ENCODE peak calls at places on chromosome 11, in nine cellular contexts. T is IMR-90; N is A172; H is kidney; V is activated naive CD4-positive, alpha-beta T cell treated with anti-CD3 and anti-CD28 coated beads, Interleukin-2, amount 10 ng/mL, durations not matched to agents 7 days and 5 days; C is iris pigment epithelial cell; S is DMS153; X is heart right ventricle; Q is stimulated activated CD4-positive, alpha-beta T cell treated with anti-CD3 and anti-CD28 coated beads, TNF-alpha, amount 100 ng/mL, for 1 hour. D is an unnamed sample.

GRCh38 chr11:71252782-71253730 is 679 bp upstream of the SHANK2 start:
- DNase-seq in T (peak; percentile 68), N (no peak), H (no peak), V (no peak), C (peak; percentile 48), S (no peak), X (no peak), Q (no peak), D (no peak)

GRCh38 chr11:11349870-11350325 is 3.2 kb downstream of the CSNK2A3 start:
- DNase-seq in T (peak; percentile 90), N (peak; percentile 84), H (no peak), V (no peak), C (peak; percentile 32), S (no peak), X (peak; percentile 47), Q (no peak), D (peak; percentile 62)

GRCh38 chr11:125072210-125072960 is 9.3 kb downstream of the SLC37A2 start:
- DNase-seq in T (no peak), N (no peak), H (no peak), V (no peak), C (no peak), S (no peak), X (no peak), Q (no peak), D (no peak)

GRCh38 chr11:27433742-27434141 is 38.8 kb downstream of the LGR4 start:
- DNase-seq in T (no peak), N (no peak), H (no peak), V (no peak), C (no peak), S (no peak), X (no peak), Q (no peak), D (no peak)

GRCh38 chr11:82858556-82859091 is 41.6 kb downstream of the PRCP start:
- DNase-seq in T (peak; percentile 71), N (peak; percentile 85), H (no peak), V (no peak), C (peak; percentile 73), S (no peak), X (no peak), Q (no peak), D (peak; percentile 8)

GRCh38 chr11:60915250-60915914 is 1.4 kb downstream of the TMEM109 start:
- DNase-seq in T (peak; percentile 50), N (peak; percentile 75), H (peak; percentile 90), V (peak; percentile 88), C (peak; percentile 52), S (no peak), X (peak; percentile 57), Q (peak; percentile 36), D (peak; percentile 70)

GRCh38 chr11:34261820-34262219 is 96.0 kb downstream of the ABTB2 start:
- DNase-seq in T (no peak), N (no peak), H (no peak), V (no peak), C (no peak), S (no peak), X (no peak), Q (no peak), D (no peak)

GRCh38 chr11:7639643-7640025 is 33.7 kb downstream of the CYB5R2 start:
- DNase-seq in T (no peak), N (no peak), H (peak; percentile 57), V (no peak), C (no peak), S (peak; percentile 28), X (no peak), Q (no peak), D (no peak)

GRCh38 chr11:17542249-17542648 is 2.0 kb downstream of the USH1C start:
- DNase-seq in T (no peak), N (no peak), H (no peak), V (no peak), C (no peak), S (no peak), X (no peak), Q (no peak), D (no peak)

GRCh38 chr11:47591764-47592163 is 2.4 kb downstream of the C1QTNF4 start:
- DNase-seq in T (no peak), N (no peak), H (no peak), V (no peak), C (no peak), S (no peak), X (no peak), Q (no peak), D (no peak)

GRCh38 chr11:116791002-116791812 is 472 bp downstream of the APOA5 start:
- DNase-seq in T (peak; percentile 55), N (no peak), H (peak; percentile 87), V (peak; percentile 85), C (peak; percentile 42), S (peak; percentile 34), X (peak; percentile 79), Q (peak; percentile 56), D (peak; percentile 29)

GRCh38 chr11:65623852-65624616 is 8.5 kb downstream of the PCNX3 start:
- DNase-seq in T (no peak), N (no peak), H (no peak), V (no peak), C (no peak), S (no peak), X (no peak), Q (no peak), D (no peak)

GRCh38 chr11:100980156-100980555 is 149.5 kb downstream of the PGR start:
- DNase-seq in T (peak; percentile 13), N (no peak), H (no peak), V (no peak), C (peak; percentile 17), S (no peak), X (no peak), Q (no peak), D (peak; percentile 8)

GRCh38 chr11:96002754-96003290 is 78.9 kb upstream of the MTMR2 start:
- DNase-seq in T (no peak), N (no peak), H (no peak), V (no peak), C (no peak), S (no peak), X (no peak), Q (no peak), D (no peak)

GRCh38 chr11:94895451-94895850 is 77.9 kb downstream of the CWC15 start:
- DNase-seq in T (peak; percentile 80), N (peak; percentile 5), H (no peak), V (no peak), C (peak; percentile 94), S (no peak), X (no peak), Q (no peak), D (no peak)

D was measured in H4.